ENCODE peak calls at places on chromosomes 16 and 17, in four cellular contexts. R is A549, G is GM12878, P is SK-N-SH. E is an unnamed sample.

GRCh38 chr16:3961449-3961849 is 80.9 kb upstream of the CREBBP start:
- DNase-seq in R (peak), G (no peak), P (no peak), E (peak)

GRCh38 chr17:57675988-57676387 is 69.1 kb downstream of the CCDC182 start:
- DNase-seq in R (no peak), G (no peak), P (no peak), E (no peak)

GRCh38 chr17:50935201-50936124 is 69.3 kb upstream of the TOB1 start:
- DNase-seq in R (peak), G (no peak), P (no peak), E (peak)

GRCh38 chr17:45394913-45395568 is 37.6 kb downstream of the ARHGAP27 start:
- DNase-seq in R (peak), G (no peak), P (peak), E (peak)

GRCh38 chr17:65191805-65192740 is 54.9 kb downstream of the RGS9 start:
- DNase-seq in R (peak), G (no peak), P (no peak), E (peak)

GRCh38 chr16:47492428-47493357 is 31.6 kb downstream of the PHKB start:
- DNase-seq in R (no peak), G (peak), P (no peak), E (peak)

GRCh38 chr17:57915532-57915931 is 39.7 kb downstream of the CUEDC1 start:
- DNase-seq in R (no peak), G (no peak), P (no peak), E (no peak)

GRCh38 chr16:72844225-72844920 is 203.6 kb downstream of the ZFHX3 start:
- DNase-seq in R (no peak), G (peak), P (no peak), E (no peak)

GRCh38 chr17:1999557-2000251 is 25.4 kb downstream of the RTN4RL1 start:
- DNase-seq in R (no peak), G (no peak), P (peak), E (peak)

GRCh38 chr16:50458694-50459271 is 89.4 kb upstream of the NKD1 start:
- DNase-seq in R (no peak), G (no peak), P (no peak), E (no peak)

GRCh38 chr16:87644186-87644585 is 41.9 kb downstream of the JPH3 start:
- DNase-seq in R (no peak), G (no peak), P (no peak), E (no peak)
- TF ChIP-seq USF2 in R (no peak), G (no peak), P (no peak), E (no peak)

GRCh38 chr17:32852811-32853210 is 24.1 kb downstream of the MYO1D start:
- DNase-seq in R (no peak), G (no peak), P (no peak), E (no peak)

GRCh38 chr17:32849879-32850278 is 27.0 kb downstream of the MYO1D start:
- DNase-seq in R (no peak), G (no peak), P (no peak), E (no peak)

GRCh38 chr17:32855620-32856019 is 21.3 kb downstream of the MYO1D start:
- DNase-seq in R (no peak), G (no peak), P (no peak), E (no peak)

GRCh38 chr17:32854177-32854576 is 22.7 kb downstream of the MYO1D start:
- DNase-seq in R (no peak), G (no peak), P (no peak), E (no peak)

DNA sequence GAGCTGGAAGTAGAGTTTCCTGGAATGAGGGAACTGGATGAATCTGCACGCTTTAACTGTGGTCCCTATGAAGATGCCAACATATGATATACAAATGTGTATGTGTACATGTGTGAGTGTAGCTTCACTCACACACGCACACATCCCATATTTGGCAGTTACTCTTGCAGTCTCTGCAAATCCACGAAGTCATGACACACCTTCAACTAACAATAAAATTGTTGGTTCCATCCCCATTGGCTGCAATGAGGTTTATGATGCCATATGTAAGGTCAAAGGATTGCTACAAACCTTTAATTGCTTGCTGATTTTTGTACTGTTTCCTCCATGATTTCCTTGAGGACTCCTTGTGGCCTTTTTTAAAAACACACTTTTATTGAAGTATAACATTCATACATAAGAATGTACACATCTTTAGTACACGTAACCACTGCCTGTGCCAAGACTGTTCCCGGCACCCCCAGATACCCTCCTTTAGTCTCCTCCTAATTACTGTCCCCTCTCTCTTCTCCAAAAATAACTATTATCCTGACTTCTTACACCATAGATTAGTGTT is 22.0 kb downstream of the MYO1D start:
- DNase-seq in R (no peak), G (no peak), P (no peak), E (no peak)
- TF ChIP-seq PBX3 in R (no peak), G (no peak), P (no peak), E (no peak)

GRCh38 chr16:57799619-57800212 is 2.6 kb downstream of the KIFC3 start:
- DNase-seq in R (no peak), G (no peak), P (peak), E (no peak)
- TF ChIP-seq USF2 in R (no peak), G (no peak), P (no peak), E (no peak)

GRCh38 chr17:75008373-75008772 is 4.1 kb upstream of the MRPL58 start:
- DNase-seq in R (no peak), G (no peak), P (no peak), E (no peak)
- TF ChIP-seq PBX3 in R (no peak), G (no peak), P (no peak), E (no peak)

GRCh38 chr16:80602894-80603293 is 62.1 kb downstream of the DYNLRB2 start:
- DNase-seq in R (no peak), G (no peak), P (no peak), E (no peak)

GRCh38 chr16:80607204-80607603 is 66.4 kb downstream of the DYNLRB2 start:
- DNase-seq in R (no peak), G (no peak), P (no peak), E (no peak)

GRCh38 chr16:80604600-80605355 is 64.0 kb downstream of the DYNLRB2 start:
- DNase-seq in R (no peak), G (no peak), P (no peak), E (no peak)

GRCh38 chr16:80610489-80611156 is 69.8 kb downstream of the DYNLRB2 start:
- DNase-seq in R (no peak), G (no peak), P (no peak), E (no peak)

GRCh38 chr16:80606221-80606766 is 65.5 kb downstream of the DYNLRB2 start:
- DNase-seq in R (no peak), G (no peak), P (no peak), E (no peak)
- TF ChIP-seq USF2 in R (no peak), G (no peak), P (no peak), E (no peak)

GRCh38 chr17:75799402-75799801 is 14.8 kb downstream of the UNK start:
- DNase-seq in R (no peak), G (no peak), P (no peak), E (no peak)
- TF ChIP-seq PBX3 in R (no peak), G (no peak), P (no peak), E (no peak)

GRCh38 chr17:76458580-76459490 is 5.9 kb upstream of the UBE2O start:
- DNase-seq in R (peak), G (no peak), P (peak), E (peak)
- TF ChIP-seq USF2 in R (no peak), G (no peak), P (no peak), E (no peak)